ENCODE peak calls at places on chromosomes 6 and 20, in nine cellular contexts. One of them, this sample, is unnamed. For H3K4me1, the result is how much of the 10 kb centered on the place peaks cover.

GRCh38 chr6:135182120-135182992 is 1.2 kb downstream of the MYB start:
- DNase-seq in right lobe of liver: peak
- DNase-seq in heart left ventricle: peak
- DNase-seq in HepG2: no peak
- DNase-seq in transverse colon: peak
- DNase-seq in K562: peak
- DNase-seq in HCT116: no peak
- DNase-seq in IMR-90: no peak
- DNase-seq in body of pancreas: peak
- DNase-seq in this sample: no peak

GRCh38 chr6:148487461-148487860 is 144.8 kb downstream of the SASH1 start:
- DNase-seq in K562: no peak
- DNase-seq in heart left ventricle: no peak
- DNase-seq in right lobe of liver: no peak
- DNase-seq in transverse colon: no peak
- DNase-seq in HCT116: no peak
- DNase-seq in HepG2: no peak
- DNase-seq in IMR-90: no peak
- DNase-seq in body of pancreas: no peak
- DNase-seq in this sample: no peak

GRCh38 chr6:105209950-105210706 is 30.3 kb upstream of the POPDC3 start:
- DNase-seq in body of pancreas: no peak
- DNase-seq in K562: no peak
- DNase-seq in transverse colon: no peak
- DNase-seq in HepG2: peak
- DNase-seq in IMR-90: peak
- DNase-seq in heart left ventricle: no peak
- DNase-seq in HCT116: peak
- DNase-seq in right lobe of liver: no peak
- DNase-seq in this sample: no peak

GRCh38 chr20:45402946-45403345 is 5.1 kb upstream of the DBNDD2 start:
- DNase-seq in body of pancreas: no peak
- DNase-seq in IMR-90: peak
- DNase-seq in right lobe of liver: no peak
- DNase-seq in K562: no peak
- DNase-seq in heart left ventricle: no peak
- DNase-seq in transverse colon: no peak
- DNase-seq in HCT116: no peak
- DNase-seq in HepG2: no peak
- DNase-seq in this sample: no peak

GRCh38 chr6:25659633-25660368 is 7.8 kb downstream of the SCGN start:
- DNase-seq in right lobe of liver: no peak
- DNase-seq in HCT116: no peak
- DNase-seq in HepG2: no peak
- DNase-seq in transverse colon: no peak
- DNase-seq in heart left ventricle: no peak
- DNase-seq in K562: no peak
- DNase-seq in body of pancreas: no peak
- DNase-seq in IMR-90: no peak
- DNase-seq in this sample: no peak

GRCh38 chr6:75306074-75306473 is 21.5 kb upstream of the TMEM30A start:
- DNase-seq in IMR-90: peak
- DNase-seq in right lobe of liver: no peak
- DNase-seq in heart left ventricle: no peak
- DNase-seq in transverse colon: no peak
- DNase-seq in body of pancreas: no peak
- DNase-seq in K562: no peak
- DNase-seq in HCT116: no peak
- DNase-seq in HepG2: no peak
- DNase-seq in this sample: no peak

GRCh38 chr20:57475388-57476072 is 49.4 kb downstream of the CTCFL start:
- DNase-seq in transverse colon: no peak
- DNase-seq in right lobe of liver: no peak
- DNase-seq in body of pancreas: no peak
- DNase-seq in heart left ventricle: no peak
- DNase-seq in K562: no peak
- DNase-seq in HCT116: no peak
- DNase-seq in HepG2: no peak
- DNase-seq in IMR-90: no peak
- DNase-seq in this sample: no peak

GRCh38 chr6:146901940-146902816 is 302.0 kb upstream of the STXBP5 start:
- DNase-seq in HCT116: no peak
- DNase-seq in HepG2: peak
- DNase-seq in K562: no peak
- DNase-seq in right lobe of liver: no peak
- DNase-seq in transverse colon: no peak
- DNase-seq in heart left ventricle: no peak
- DNase-seq in body of pancreas: no peak
- DNase-seq in IMR-90: peak
- DNase-seq in this sample: no peak

GRCh38 chr6:133259561-133259960 is 18.4 kb downstream of the EYA4 start:
- DNase-seq in body of pancreas: no peak
- DNase-seq in right lobe of liver: no peak
- DNase-seq in K562: no peak
- DNase-seq in heart left ventricle: no peak
- DNase-seq in HepG2: no peak
- DNase-seq in transverse colon: no peak
- DNase-seq in HCT116: no peak
- DNase-seq in IMR-90: no peak
- DNase-seq in this sample: no peak

GRCh38 chr6:133268621-133269020 is 27.5 kb downstream of the EYA4 start:
- DNase-seq in transverse colon: no peak
- DNase-seq in IMR-90: no peak
- DNase-seq in HepG2: no peak
- DNase-seq in heart left ventricle: no peak
- DNase-seq in right lobe of liver: no peak
- DNase-seq in K562: no peak
- DNase-seq in body of pancreas: no peak
- DNase-seq in HCT116: no peak
- DNase-seq in this sample: no peak

GRCh38 chr6:133262804-133263203 is 21.6 kb downstream of the EYA4 start:
- DNase-seq in heart left ventricle: no peak
- DNase-seq in IMR-90: no peak
- DNase-seq in K562: no peak
- DNase-seq in HCT116: no peak
- DNase-seq in transverse colon: no peak
- DNase-seq in right lobe of liver: no peak
- DNase-seq in HepG2: no peak
- DNase-seq in body of pancreas: no peak
- DNase-seq in this sample: no peak

GRCh38 chr6:133265066-133265465 is 23.9 kb downstream of the EYA4 start:
- DNase-seq in right lobe of liver: no peak
- DNase-seq in K562: no peak
- DNase-seq in transverse colon: no peak
- DNase-seq in IMR-90: no peak
- DNase-seq in HepG2: no peak
- DNase-seq in HCT116: no peak
- DNase-seq in heart left ventricle: no peak
- DNase-seq in body of pancreas: no peak
- DNase-seq in this sample: no peak
- TF ChIP-seq CTCF in right lobe of liver: no peak
- TF ChIP-seq CTCF in K562: no peak
- TF ChIP-seq CTCF in transverse colon: no peak
- TF ChIP-seq CTCF in IMR-90: no peak
- TF ChIP-seq CTCF in HepG2: no peak
- TF ChIP-seq CTCF in HCT116: no peak
- TF ChIP-seq CTCF in heart left ventricle: no peak
- TF ChIP-seq CTCF in body of pancreas: no peak
- TF ChIP-seq CTCF in this sample: no peak

GRCh38 chr20:34515484-34516037 is 661 bp upstream of the DYNLRB1 start:
- DNase-seq in body of pancreas: peak
- DNase-seq in K562: peak
- DNase-seq in IMR-90: peak
- DNase-seq in HepG2: peak
- DNase-seq in HCT116: no peak
- DNase-seq in right lobe of liver: peak
- DNase-seq in heart left ventricle: no peak
- DNase-seq in transverse colon: peak
- DNase-seq in this sample: no peak
- TF ChIP-seq POLR2A in body of pancreas: no peak
- TF ChIP-seq POLR2A in K562: no peak
- TF ChIP-seq POLR2A in IMR-90: no peak
- TF ChIP-seq POLR2A in HepG2: no peak
- TF ChIP-seq POLR2A in HCT116: no peak
- TF ChIP-seq POLR2A in right lobe of liver: no peak
- TF ChIP-seq POLR2A in heart left ventricle: no peak
- TF ChIP-seq POLR2A in transverse colon: peak
- TF ChIP-seq POLR2A in this sample: no peak

GRCh38 chr20:40999841-41000240 is 28.8 kb upstream of the TOP1 start:
- DNase-seq in IMR-90: no peak
- DNase-seq in HepG2: no peak
- DNase-seq in heart left ventricle: no peak
- DNase-seq in HCT116: no peak
- DNase-seq in K562: no peak
- DNase-seq in body of pancreas: no peak
- DNase-seq in transverse colon: no peak
- DNase-seq in right lobe of liver: no peak
- DNase-seq in this sample: no peak

GRCh38 chr20:41001497-41001896 is 27.1 kb upstream of the TOP1 start:
- DNase-seq in right lobe of liver: no peak
- DNase-seq in HCT116: no peak
- DNase-seq in HepG2: no peak
- DNase-seq in heart left ventricle: no peak
- DNase-seq in IMR-90: peak
- DNase-seq in body of pancreas: no peak
- DNase-seq in transverse colon: no peak
- DNase-seq in K562: no peak
- DNase-seq in this sample: no peak

GRCh38 chr20:41003143-41003932 is 25.3 kb upstream of the TOP1 start:
- DNase-seq in HepG2: peak
- DNase-seq in K562: peak
- DNase-seq in IMR-90: peak
- DNase-seq in right lobe of liver: peak
- DNase-seq in HCT116: peak
- DNase-seq in transverse colon: peak
- DNase-seq in body of pancreas: peak
- DNase-seq in heart left ventricle: no peak
- DNase-seq in this sample: no peak

GRCh38 chr20:41002842-41003142 is 25.8 kb upstream of the TOP1 start:
- DNase-seq in HCT116: no peak
- DNase-seq in IMR-90: no peak
- DNase-seq in heart left ventricle: no peak
- DNase-seq in HepG2: no peak
- DNase-seq in K562: no peak
- DNase-seq in transverse colon: no peak
- DNase-seq in right lobe of liver: no peak
- DNase-seq in body of pancreas: no peak
- DNase-seq in this sample: no peak

DNA sequence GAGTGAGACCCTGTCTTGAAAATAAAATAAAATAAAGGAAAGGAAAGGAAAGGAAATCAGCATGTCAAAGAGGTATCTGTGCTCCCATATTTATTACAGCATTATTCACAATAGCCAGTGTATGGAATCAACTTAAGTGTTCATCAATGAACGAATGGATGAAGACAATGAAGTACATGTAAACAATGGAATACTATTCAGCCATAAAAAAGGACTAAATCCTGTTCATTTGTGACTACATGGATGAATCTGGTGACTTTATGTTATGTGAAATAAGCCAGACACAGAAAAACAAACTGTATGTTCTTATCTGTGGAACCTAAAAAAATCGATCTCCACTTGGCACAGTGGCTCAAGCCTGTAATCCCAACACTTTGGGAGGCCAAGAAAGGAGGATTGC is 28.0 kb upstream of the TOP1 start:
- DNase-seq in K562: no peak
- DNase-seq in heart left ventricle: no peak
- DNase-seq in HCT116: no peak
- DNase-seq in IMR-90: no peak
- DNase-seq in transverse colon: no peak
- DNase-seq in body of pancreas: no peak
- DNase-seq in right lobe of liver: no peak
- DNase-seq in HepG2: no peak
- DNase-seq in this sample: no peak
- H3K4me1 ChIP-seq in K562: under half
- H3K4me1 ChIP-seq in heart left ventricle: under half
- H3K4me1 ChIP-seq in HCT116: under half
- H3K4me1 ChIP-seq in IMR-90: under half
- H3K4me1 ChIP-seq in transverse colon: under half
- H3K4me1 ChIP-seq in body of pancreas: under half
- H3K4me1 ChIP-seq in right lobe of liver: under half
- H3K4me1 ChIP-seq in HepG2: half or more
- H3K4me1 ChIP-seq in this sample: under half

DNA sequence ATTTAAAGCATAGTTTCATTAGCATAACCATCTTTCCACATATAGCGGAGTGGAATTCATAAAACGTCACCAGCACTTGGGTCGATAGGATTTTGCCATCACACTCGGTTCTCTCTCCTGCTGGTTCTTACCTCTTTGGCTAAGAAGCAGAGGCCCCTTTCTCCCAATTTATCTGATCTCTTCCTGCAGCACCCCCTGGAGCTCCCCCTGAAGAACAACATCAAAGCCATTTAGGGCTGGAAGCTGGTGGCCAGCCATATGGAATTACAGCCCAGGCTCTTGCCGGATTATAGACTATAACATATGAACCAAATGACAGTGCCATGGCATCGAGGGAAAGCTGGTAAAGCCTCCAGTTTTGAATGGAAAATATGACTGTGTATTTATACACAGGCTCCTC is 6.4 kb upstream of the KIF6 start:
- DNase-seq in IMR-90: no peak
- DNase-seq in heart left ventricle: no peak
- DNase-seq in right lobe of liver: no peak
- DNase-seq in HCT116: no peak
- DNase-seq in body of pancreas: no peak
- DNase-seq in transverse colon: no peak
- DNase-seq in HepG2: no peak
- DNase-seq in K562: no peak
- DNase-seq in this sample: no peak
- TF ChIP-seq CTCF in IMR-90: no peak
- TF ChIP-seq CTCF in heart left ventricle: no peak
- TF ChIP-seq CTCF in right lobe of liver: no peak
- TF ChIP-seq CTCF in HCT116: no peak
- TF ChIP-seq CTCF in body of pancreas: no peak
- TF ChIP-seq CTCF in transverse colon: no peak
- TF ChIP-seq CTCF in HepG2: no peak
- TF ChIP-seq CTCF in K562: peak
- TF ChIP-seq CTCF in this sample: no peak

GRCh38 chr20:58993332-58994248 is 12.5 kb downstream of the NELFCD start:
- DNase-seq in IMR-90: no peak
- DNase-seq in HepG2: no peak
- DNase-seq in right lobe of liver: no peak
- DNase-seq in transverse colon: no peak
- DNase-seq in body of pancreas: peak
- DNase-seq in HCT116: no peak
- DNase-seq in K562: no peak
- DNase-seq in heart left ventricle: no peak
- DNase-seq in this sample: no peak
- TF ChIP-seq POLR2A in IMR-90: no peak
- TF ChIP-seq POLR2A in HepG2: no peak
- TF ChIP-seq POLR2A in right lobe of liver: no peak
- TF ChIP-seq POLR2A in transverse colon: no peak
- TF ChIP-seq POLR2A in body of pancreas: no peak
- TF ChIP-seq POLR2A in HCT116: no peak
- TF ChIP-seq POLR2A in K562: peak
- TF ChIP-seq POLR2A in heart left ventricle: no peak
- TF ChIP-seq POLR2A in this sample: no peak